ENCODE peak calls at places on chromosomes 13 and 19, in four cellular contexts. One of them, this sample, is unnamed. For H3K4me1, the result is how much of the 10 kb centered on the place peaks cover.

GRCh38 chr19:18915639-18916038 is 3.5 kb downstream of the COPE start:
- DNase-seq in hepatocyte: no peak
- DNase-seq in mammary epithelial cell: peak
- DNase-seq in fibroblast of lung: peak
- DNase-seq in this sample: peak

GRCh38 chr19:29812080-29812880 is 489 bp downstream of the CCNE1 start:
- DNase-seq in hepatocyte: peak
- DNase-seq in mammary epithelial cell: no peak
- DNase-seq in fibroblast of lung: no peak
- DNase-seq in this sample: no peak

GRCh38 chr13:93298741-93299140 is 72.1 kb downstream of the GPC6 start:
- DNase-seq in hepatocyte: no peak
- DNase-seq in mammary epithelial cell: no peak
- DNase-seq in fibroblast of lung: peak
- DNase-seq in this sample: no peak

GRCh38 chr13:25249001-25249543 is 38.2 kb downstream of the MTMR6 start:
- DNase-seq in hepatocyte: peak
- DNase-seq in mammary epithelial cell: peak
- DNase-seq in fibroblast of lung: peak
- DNase-seq in this sample: peak

GRCh38 chr19:46412983-46413261 is 442 bp downstream of the CCDC8 start:
- DNase-seq in hepatocyte: no peak
- DNase-seq in mammary epithelial cell: no peak
- DNase-seq in fibroblast of lung: no peak
- DNase-seq in this sample: no peak

GRCh38 chr13:92379371-92379770 is 847.2 kb upstream of the GPC6 start:
- DNase-seq in hepatocyte: no peak
- DNase-seq in mammary epithelial cell: no peak
- DNase-seq in fibroblast of lung: no peak
- DNase-seq in this sample: no peak

GRCh38 chr19:45406165-45406956 is at the start of gene POLR1G:
- DNase-seq in hepatocyte: peak
- DNase-seq in mammary epithelial cell: peak
- DNase-seq in fibroblast of lung: peak
- DNase-seq in this sample: peak

GRCh38 chr13:23771966-23772365 is 117.2 kb downstream of the MIPEP start:
- DNase-seq in hepatocyte: no peak
- DNase-seq in mammary epithelial cell: peak
- DNase-seq in fibroblast of lung: peak
- DNase-seq in this sample: no peak

GRCh38 chr19:36060430-36060829 is 5.7 kb downstream of the WDR62 start:
- DNase-seq in hepatocyte: peak
- DNase-seq in mammary epithelial cell: peak
- DNase-seq in fibroblast of lung: peak
- DNase-seq in this sample: peak

GRCh38 chr13:41960700-41961697 is at the start of gene VWA8:
- DNase-seq in hepatocyte: peak
- DNase-seq in mammary epithelial cell: peak
- DNase-seq in fibroblast of lung: peak
- DNase-seq in this sample: peak

GRCh38 chr19:7368456-7368855 is 19.7 kb downstream of the ARHGEF18 start:
- DNase-seq in hepatocyte: no peak
- DNase-seq in mammary epithelial cell: no peak
- DNase-seq in fibroblast of lung: no peak
- DNase-seq in this sample: no peak

GRCh38 chr19:55178781-55179569 is 1.1 kb downstream of the SYT5 start:
- DNase-seq in hepatocyte: peak
- DNase-seq in mammary epithelial cell: peak
- DNase-seq in fibroblast of lung: peak
- DNase-seq in this sample: peak

GRCh38 chr19:28406237-28406596 is 806.7 kb downstream of the UQCRFS1 start:
- DNase-seq in hepatocyte: no peak
- DNase-seq in mammary epithelial cell: no peak
- DNase-seq in fibroblast of lung: no peak
- DNase-seq in this sample: no peak

GRCh38 chr13:73765651-73766384 is 368.4 kb downstream of the KLF12 start:
- DNase-seq in hepatocyte: peak
- DNase-seq in mammary epithelial cell: no peak
- DNase-seq in fibroblast of lung: peak
- DNase-seq in this sample: peak

GRCh38 chr19:42191855-42192254 is 25.6 kb downstream of the DEDD2 start:
- DNase-seq in hepatocyte: peak
- DNase-seq in mammary epithelial cell: peak
- DNase-seq in fibroblast of lung: peak
- DNase-seq in this sample: no peak

GRCh38 chr19:50384685-50385535 is 763 bp downstream of the POLD1 start:
- DNase-seq in hepatocyte: no peak
- DNase-seq in mammary epithelial cell: peak
- DNase-seq in fibroblast of lung: no peak
- DNase-seq in this sample: no peak

GRCh38 chr13:27973956-27974662 is 5.0 kb upstream of the CDX2 start:
- DNase-seq in hepatocyte: no peak
- DNase-seq in mammary epithelial cell: no peak
- DNase-seq in fibroblast of lung: no peak
- DNase-seq in this sample: no peak

GRCh38 chr19:8576273-8576993 is 809 bp downstream of the MYO1F start:
- DNase-seq in hepatocyte: no peak
- DNase-seq in mammary epithelial cell: no peak
- DNase-seq in fibroblast of lung: no peak
- DNase-seq in this sample: no peak

GRCh38 chr13:32737679-32738078 is 151.4 kb downstream of the PDS5B start:
- DNase-seq in hepatocyte: no peak
- DNase-seq in mammary epithelial cell: no peak
- DNase-seq in fibroblast of lung: peak
- DNase-seq in this sample: no peak

GRCh38 chr19:31316201-31316951 is 32.9 kb downstream of the TSHZ3 start:
- DNase-seq in hepatocyte: no peak
- DNase-seq in mammary epithelial cell: no peak
- DNase-seq in fibroblast of lung: peak
- DNase-seq in this sample: peak

GRCh38 chr13:103859952-103860351 is 793.7 kb upstream of the SLC10A2 start:
- DNase-seq in hepatocyte: no peak
- DNase-seq in mammary epithelial cell: no peak
- DNase-seq in fibroblast of lung: no peak
- DNase-seq in this sample: no peak

GRCh38 chr19:48999481-49000325 is 6.0 kb downstream of the RUVBL2 start:
- DNase-seq in hepatocyte: peak
- DNase-seq in mammary epithelial cell: peak
- DNase-seq in fibroblast of lung: peak
- DNase-seq in this sample: peak

GRCh38 chr13:95192998-95193397 is 108.3 kb downstream of the ABCC4 start:
- DNase-seq in hepatocyte: no peak
- DNase-seq in mammary epithelial cell: no peak
- DNase-seq in fibroblast of lung: no peak
- DNase-seq in this sample: no peak

GRCh38 chr13:100129605-100130004 is 40.7 kb downstream of the PCCA start:
- DNase-seq in hepatocyte: no peak
- DNase-seq in mammary epithelial cell: no peak
- DNase-seq in fibroblast of lung: no peak
- DNase-seq in this sample: no peak

GRCh38 chr13:97274782-97275252 is 52.7 kb downstream of the MBNL2 start:
- DNase-seq in hepatocyte: no peak
- DNase-seq in mammary epithelial cell: peak
- DNase-seq in fibroblast of lung: peak
- DNase-seq in this sample: peak

GRCh38 chr13:42880241-42880640 is 98.9 kb downstream of the FAM216B start:
- DNase-seq in hepatocyte: no peak
- DNase-seq in mammary epithelial cell: no peak
- DNase-seq in fibroblast of lung: no peak
- DNase-seq in this sample: no peak

GRCh38 chr19:7575426-7576040 is 20.1 kb upstream of the CAMSAP3 start:
- DNase-seq in hepatocyte: no peak
- DNase-seq in mammary epithelial cell: peak
- DNase-seq in fibroblast of lung: no peak
- DNase-seq in this sample: no peak

GRCh38 chr19:5036733-5037681 is 68.1 kb downstream of the KDM4B start:
- DNase-seq in hepatocyte: no peak
- DNase-seq in mammary epithelial cell: peak
- DNase-seq in fibroblast of lung: peak
- DNase-seq in this sample: peak

GRCh38 chr19:50820549-50821247 is 2.9 kb downstream of the KLK1 start:
- DNase-seq in hepatocyte: peak
- DNase-seq in mammary epithelial cell: no peak
- DNase-seq in fibroblast of lung: no peak
- DNase-seq in this sample: no peak

GRCh38 chr13:24459234-24459633 is 53.3 kb downstream of the PARP4 start:
- DNase-seq in hepatocyte: no peak
- DNase-seq in mammary epithelial cell: no peak
- DNase-seq in fibroblast of lung: peak
- DNase-seq in this sample: peak

GRCh38 chr13:30690282-30691188 is 44.8 kb upstream of the ALOX5AP start:
- DNase-seq in hepatocyte: peak
- DNase-seq in mammary epithelial cell: peak
- DNase-seq in fibroblast of lung: peak
- DNase-seq in this sample: peak

GRCh38 chr13:51230473-51231105 is 8.4 kb downstream of the FAM124A start:
- DNase-seq in hepatocyte: peak
- DNase-seq in mammary epithelial cell: no peak
- DNase-seq in fibroblast of lung: peak
- DNase-seq in this sample: peak

GRCh38 chr19:42420055-42420544 is 7.1 kb downstream of the LIPE start:
- DNase-seq in hepatocyte: peak
- DNase-seq in mammary epithelial cell: peak
- DNase-seq in fibroblast of lung: peak
- DNase-seq in this sample: peak

GRCh38 chr13:48192536-48192935 is 40.5 kb upstream of the ITM2B start:
- DNase-seq in hepatocyte: no peak
- DNase-seq in mammary epithelial cell: no peak
- DNase-seq in fibroblast of lung: no peak
- DNase-seq in this sample: no peak

GRCh38 chr19:48249502-48250014 is 6.2 kb downstream of the CARD8 start:
- DNase-seq in hepatocyte: no peak
- DNase-seq in mammary epithelial cell: no peak
- DNase-seq in fibroblast of lung: no peak
- DNase-seq in this sample: peak

GRCh38 chr13:34776390-34776981 is 165.6 kb upstream of the NBEA start:
- DNase-seq in hepatocyte: no peak
- DNase-seq in mammary epithelial cell: no peak
- DNase-seq in fibroblast of lung: no peak
- DNase-seq in this sample: no peak

GRCh38 chr19:2613507-2614295 is 88.8 kb downstream of the GNG7 start:
- DNase-seq in hepatocyte: peak
- DNase-seq in mammary epithelial cell: no peak
- DNase-seq in fibroblast of lung: peak
- DNase-seq in this sample: peak

GRCh38 chr13:111304041-111304544 is 16.3 kb upstream of the TEX29 start:
- DNase-seq in hepatocyte: no peak
- DNase-seq in mammary epithelial cell: no peak
- DNase-seq in fibroblast of lung: no peak
- DNase-seq in this sample: no peak

GRCh38 chr13:44206429-44206828 is 167.2 kb upstream of the SERP2 start:
- DNase-seq in hepatocyte: no peak
- DNase-seq in mammary epithelial cell: no peak
- DNase-seq in fibroblast of lung: no peak
- DNase-seq in this sample: no peak

GRCh38 chr19:6271721-6272410 is 7.9 kb downstream of the MLLT1 start:
- DNase-seq in hepatocyte: peak
- DNase-seq in mammary epithelial cell: no peak
- DNase-seq in fibroblast of lung: peak
- DNase-seq in this sample: no peak

GRCh38 chr19:6270076-6270745 is 9.6 kb downstream of the MLLT1 start:
- DNase-seq in hepatocyte: no peak
- DNase-seq in mammary epithelial cell: no peak
- DNase-seq in fibroblast of lung: no peak
- DNase-seq in this sample: no peak

GRCh38 chr19:6272411-6272791 is 7.4 kb downstream of the MLLT1 start:
- DNase-seq in hepatocyte: no peak
- DNase-seq in mammary epithelial cell: no peak
- DNase-seq in fibroblast of lung: no peak
- DNase-seq in this sample: no peak

GRCh38 chr19:6270822-6271221 is 9.0 kb downstream of the MLLT1 start:
- DNase-seq in hepatocyte: no peak
- DNase-seq in mammary epithelial cell: no peak
- DNase-seq in fibroblast of lung: no peak
- DNase-seq in this sample: no peak

GRCh38 chr19:6271251-6271650 is 8.5 kb downstream of the MLLT1 start:
- DNase-seq in hepatocyte: no peak
- DNase-seq in mammary epithelial cell: no peak
- DNase-seq in fibroblast of lung: peak
- DNase-seq in this sample: no peak
- H3K4me1 ChIP-seq in hepatocyte: half or more
- H3K4me1 ChIP-seq in mammary epithelial cell: under half
- H3K4me1 ChIP-seq in fibroblast of lung: under half
- H3K4me1 ChIP-seq in this sample: under half

GRCh38 chr13:101986316-101986715 is 415.5 kb downstream of the FGF14 start:
- DNase-seq in hepatocyte: no peak
- DNase-seq in mammary epithelial cell: no peak
- DNase-seq in fibroblast of lung: no peak
- DNase-seq in this sample: no peak
- H3K27ac ChIP-seq in hepatocyte: no peak
- H3K27ac ChIP-seq in mammary epithelial cell: no peak
- H3K27ac ChIP-seq in fibroblast of lung: no peak
- H3K27ac ChIP-seq in this sample: peak

GRCh38 chr13:84207509-84207908 is 325.2 kb upstream of the SLITRK1 start:
- DNase-seq in hepatocyte: no peak
- DNase-seq in mammary epithelial cell: no peak
- DNase-seq in fibroblast of lung: no peak
- DNase-seq in this sample: no peak

GRCh38 chr13:84211048-84211447 is 328.8 kb upstream of the SLITRK1 start:
- DNase-seq in hepatocyte: no peak
- DNase-seq in mammary epithelial cell: no peak
- DNase-seq in fibroblast of lung: no peak
- DNase-seq in this sample: no peak

DNA sequence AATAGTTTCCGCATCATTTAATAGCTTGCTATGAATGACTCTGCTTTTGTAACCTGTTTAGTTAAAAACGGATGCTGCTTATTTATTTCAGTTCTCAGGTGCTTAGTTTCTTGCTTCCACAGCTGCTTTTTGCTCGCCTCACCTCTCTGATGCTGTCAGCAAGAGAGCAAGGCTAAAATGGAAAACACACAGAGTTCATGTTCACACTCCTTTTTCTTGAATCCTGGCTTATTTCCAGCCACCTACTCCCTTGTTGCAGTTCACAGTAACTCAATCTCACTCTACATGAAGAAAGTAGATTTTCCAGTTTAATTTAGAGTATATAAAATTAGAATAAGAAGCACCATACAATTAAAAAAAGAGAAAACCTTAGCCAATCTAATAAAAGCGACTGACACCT is 326.0 kb upstream of the SLITRK1 start:
- DNase-seq in hepatocyte: no peak
- DNase-seq in mammary epithelial cell: no peak
- DNase-seq in fibroblast of lung: no peak
- DNase-seq in this sample: no peak
- TF ChIP-seq EZH2 in hepatocyte: no peak
- TF ChIP-seq EZH2 in mammary epithelial cell: no peak
- TF ChIP-seq EZH2 in fibroblast of lung: no peak
- TF ChIP-seq EZH2 in this sample: no peak

DNA sequence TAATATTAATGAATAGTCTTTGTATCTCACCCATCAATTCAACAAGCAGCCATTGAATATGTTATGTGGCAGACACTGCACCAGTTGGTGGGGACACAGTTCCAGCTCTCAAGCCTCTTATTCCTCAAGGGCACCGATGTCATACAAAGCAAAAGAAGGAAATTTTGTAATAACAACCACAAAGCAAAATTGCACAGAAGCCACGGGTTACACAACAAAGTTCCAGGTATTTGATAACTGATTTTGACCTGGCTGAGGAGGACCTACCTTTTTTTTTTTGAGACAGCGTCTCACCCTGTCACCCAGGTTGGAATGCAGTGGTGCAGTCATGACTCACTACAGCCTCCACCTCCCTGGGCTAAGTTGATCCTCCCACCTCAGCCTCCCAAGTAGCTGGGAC is 266.7 kb downstream of the FOXO1 start:
- DNase-seq in hepatocyte: no peak
- DNase-seq in mammary epithelial cell: peak
- DNase-seq in fibroblast of lung: no peak
- DNase-seq in this sample: no peak
- H3K4me1 ChIP-seq in hepatocyte: under half
- H3K4me1 ChIP-seq in mammary epithelial cell: under half
- H3K4me1 ChIP-seq in fibroblast of lung: under half
- H3K4me1 ChIP-seq in this sample: under half